ENCODE peak calls at places on chromosome 13, in seven cellular contexts. X, R, D, Q, H, A and J are unnamed samples.

GRCh38 chr13:64675256-64675892 is 2554.8 kb downstream of the PCDH9 start:
- DNase-seq in H (no peak), R (no peak), A (peak), X (no peak), Q (no peak), D (no peak), J (peak)

GRCh38 chr13:114004416-114005205 is 30.7 kb upstream of the C13orf46 start:
- DNase-seq in Q (no peak), X (no peak), H (no peak), R (peak), D (peak), A (peak), J (peak)

GRCh38 chr13:104086205-104086604 is 1020.0 kb upstream of the SLC10A2 start:
- DNase-seq in X (no peak), A (peak), R (no peak), D (no peak), Q (no peak), H (no peak), J (no peak)

GRCh38 chr13:44035400-44035799 is 155.7 kb downstream of the LACC1 start:
- DNase-seq in Q (no peak), X (no peak), D (no peak), R (no peak), A (no peak), H (no peak), J (no peak)

GRCh38 chr13:44068737-44069136 is 189.0 kb downstream of the LACC1 start:
- DNase-seq in Q (no peak), R (no peak), H (no peak), D (peak), A (peak), X (no peak), J (no peak)

GRCh38 chr13:46605824-46606554 is 53.0 kb downstream of the LRCH1 start:
- DNase-seq in H (no peak), D (no peak), A (no peak), Q (no peak), R (no peak), X (peak), J (no peak)

GRCh38 chr13:80006940-80007339 is 334.0 kb downstream of the SPRY2 start:
- DNase-seq in R (no peak), A (no peak), X (no peak), Q (no peak), D (no peak), H (no peak), J (no peak)

GRCh38 chr13:100675660-100676129 is 1.1 kb upstream of the TMTC4 start:
- DNase-seq in H (no peak), X (peak), D (no peak), Q (no peak), R (no peak), A (no peak), J (no peak)